ENCODE peak calls at places on chromosomes 5 and 9, in five cellular contexts. K, O, M, L and C are unnamed samples. For H3K4me1, the result is how much of the 10 kb centered on the place peaks cover.

GRCh38 chr9:83707518-83707767 is 315 bp downstream of the UBQLN1 start:
- DNase-seq in M (peak), K (no peak), L (no peak), O (no peak), C (no peak)

GRCh38 chr5:110968246-110969005 is 103.1 kb upstream of the TSLP start:
- DNase-seq in K (no peak), L (no peak), O (no peak), M (no peak), C (no peak)

GRCh38 chr9:134365791-134366222 is 39.6 kb downstream of the RXRA start:
- DNase-seq in O (no peak), L (peak), K (peak), M (peak), C (peak)

GRCh38 chr9:136185596-136185995 is 19.3 kb downstream of the LHX3 start:
- DNase-seq in M (peak), O (no peak), K (no peak), L (no peak), C (no peak)

GRCh38 chr5:142356318-142356715 is 31.5 kb upstream of the SPRY4 start:
- DNase-seq in O (peak), L (no peak), K (peak), M (no peak), C (no peak)

GRCh38 chr5:108421713-108422112 is 39.8 kb upstream of the FBXL17 start:
- DNase-seq in K (no peak), M (no peak), L (no peak), O (no peak), C (no peak)

GRCh38 chr5:159067201-159067600 is 32.5 kb downstream of the EBF1 start:
- DNase-seq in O (no peak), L (no peak), M (no peak), K (no peak), C (no peak)

GRCh38 chr5:134132372-134133212 is 18.1 kb downstream of the TCF7 start:
- DNase-seq in M (no peak), K (peak), O (peak), L (no peak), C (peak)

GRCh38 chr9:133687856-133688761 is 50.0 kb downstream of the SARDH start:
- DNase-seq in M (peak), L (no peak), K (no peak), O (no peak), C (no peak)

GRCh38 chr9:84970432-84970831 is 300.9 kb downstream of the NTRK2 start:
- DNase-seq in M (no peak), K (no peak), O (no peak), L (no peak), C (no peak)

GRCh38 chr5:9513825-9514224 is 32.0 kb downstream of the SEMA5A start:
- DNase-seq in L (peak), O (no peak), K (no peak), M (no peak), C (no peak)

GRCh38 chr5:108278285-108279240 is 103.3 kb downstream of the FBXL17 start:
- DNase-seq in O (peak), K (peak), M (no peak), L (peak), C (no peak)

GRCh38 chr5:1644810-1645571 is 121.2 kb upstream of the LPCAT1 start:
- DNase-seq in O (peak), L (peak), M (peak), K (peak), C (peak)

GRCh38 chr9:109251080-109251775 is 69.6 kb downstream of the EPB41L4B start:
- DNase-seq in K (no peak), M (peak), O (peak), L (no peak), C (no peak)

GRCh38 chr5:27473300-27474053 is 435.1 kb upstream of the CDH9 start:
- DNase-seq in K (no peak), M (no peak), L (peak), O (no peak), C (no peak)

GRCh38 chr5:170913573-170913972 is 51.8 kb downstream of the RANBP17 start:
- DNase-seq in L (no peak), M (no peak), K (no peak), O (no peak), C (no peak)

GRCh38 chr9:92463989-92464388 is 18.3 kb downstream of the ASPN start:
- DNase-seq in O (no peak), L (no peak), M (no peak), K (no peak), C (no peak)

GRCh38 chr9:94086468-94086867 is 2.2 kb downstream of the PTPDC1 start:
- DNase-seq in K (no peak), M (no peak), O (no peak), L (no peak), C (no peak)

DNA sequence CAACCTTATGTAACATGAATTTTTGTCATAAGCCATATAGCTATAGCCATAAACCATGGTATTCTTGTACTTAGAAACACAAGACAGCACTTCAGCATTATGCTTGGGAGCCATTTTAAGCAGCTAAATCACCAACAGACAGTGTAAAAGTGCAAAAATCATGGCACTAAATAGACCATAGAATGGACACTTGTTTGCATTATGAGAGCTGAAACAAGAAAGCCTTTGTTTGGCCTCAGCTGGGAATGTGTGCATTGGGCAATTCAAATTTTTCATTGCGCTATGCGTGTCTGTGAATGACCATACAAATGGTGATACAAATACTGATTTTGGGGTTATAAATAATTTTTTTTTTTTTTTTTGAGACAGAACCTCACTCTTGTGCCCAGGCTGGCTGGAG is 23.7 kb downstream of the KDM4C start:
- DNase-seq in M (no peak), K (no peak), O (no peak), L (no peak), C (no peak)
- H3K4me1 ChIP-seq in M (under half), K (under half), O (under half), L (under half), C (under half)

GRCh38 chr5:90560771-90561170 is 2.2 kb downstream of the ADGRV1 start:
- DNase-seq in M (no peak), K (no peak), L (no peak), O (no peak), C (no peak)
- H3K4me1 ChIP-seq in M (under half), K (under half), L (half or more), O (under half), C (under half)

GRCh38 chr9:31153250-31153840 is 1231.1 kb upstream of the ACO1 start:
- DNase-seq in K (no peak), M (no peak), O (no peak), L (no peak), C (no peak)
- H3K4me1 ChIP-seq in K (under half), M (under half), O (under half), L (under half), C (under half)

GRCh38 chr5:177303121-177303924 is at the start of the genes PRELID1 and RAB24:
- DNase-seq in O (peak), L (peak), K (peak), M (peak), C (peak)
- H3K4me1 ChIP-seq in O (under half), L (under half), K (under half), M (under half), C (under half)